ENCODE peak calls at places on chromosomes 2 and 18, in six cellular contexts. Q is PC-3, O is fibroblast of lung, U is A673, L is MM.1S, H is keratinocyte. F is an unnamed sample.

GRCh38 chr2:48430528-48430927 is 99.4 kb upstream of the STON1 start:
- DNase-seq in H (no peak), O (no peak), L (no peak), U (no peak), Q (no peak), F (no peak)

GRCh38 chr2:119638891-119639539 is 40.0 kb upstream of the TMEM177 start:
- DNase-seq in Q (no peak), U (no peak), O (peak; percentile 75), H (no peak), L (no peak), F (no peak)

GRCh38 chr2:27442981-27443323 is 771 bp downstream of the KRTCAP3 start:
- DNase-seq in L (no peak), Q (no peak), O (no peak), H (no peak), U (no peak), F (no peak)

GRCh38 chr2:241112592-241112991 is 10.5 kb upstream of the MTERF4 start:
- DNase-seq in H (no peak), L (no peak), U (no peak), O (no peak), Q (no peak), F (peak; percentile 82)

GRCh38 chr2:15731889-15732271 is 140.2 kb downstream of the DDX1 start:
- DNase-seq in H (no peak), L (no peak), O (no peak), Q (no peak), U (no peak), F (no peak)

GRCh38 chr2:2769481-2770431 is 438.7 kb upstream of the MYT1L start:
- DNase-seq in L (no peak), Q (no peak), O (no peak), U (peak; percentile 24), H (peak; percentile 13), F (no peak)

GRCh38 chr2:220198911-220199310 is 571.5 kb downstream of the SLC4A3 start:
- DNase-seq in H (peak; percentile 57), L (no peak), O (peak; percentile 93), U (peak; percentile 83), Q (peak; percentile 83), F (no peak)

GRCh38 chr18:26547302-26548143 is 830 bp downstream of the KCTD1 start:
- DNase-seq in O (peak; percentile 84), L (no peak), H (no peak), U (peak; percentile 78), Q (no peak), F (no peak)

GRCh38 chr2:185393091-185393490 is 345.5 kb upstream of the FSIP2 start:
- DNase-seq in H (no peak), O (no peak), U (no peak), L (no peak), Q (no peak), F (no peak)

GRCh38 chr2:45342-46130 is 769 bp downstream of the FAM110C start:
- DNase-seq in L (no peak), U (no peak), O (no peak), H (no peak), Q (peak; percentile 24), F (no peak)

GRCh38 chr2:23532311-23533013 is 147.5 kb downstream of the KLHL29 start:
- DNase-seq in Q (no peak), H (no peak), U (peak; percentile 64), O (no peak), L (no peak), F (peak; percentile 4)

GRCh38 chr2:16664052-16664731 is 1.4 kb downstream of the CYRIA start:
- DNase-seq in U (peak; percentile 88), Q (no peak), O (peak; percentile 94), H (no peak), L (no peak), F (no peak)

GRCh38 chr18:71028285-71028762 is 739.5 kb downstream of the SOCS6 start:
- DNase-seq in H (no peak), L (no peak), U (peak; percentile 76), Q (peak; percentile 23), O (no peak), F (no peak)

GRCh38 chr2:50879457-50879856 is 152.5 kb downstream of the NRXN1 start:
- DNase-seq in U (no peak), Q (no peak), L (peak; percentile 74), H (no peak), O (no peak), F (no peak)

GRCh38 chr2:193332938-193333337 is 1138.2 kb upstream of the TMEFF2 start:
- DNase-seq in L (no peak), U (peak; percentile 22), O (no peak), Q (peak; percentile 25), H (no peak), F (no peak)

DNA sequence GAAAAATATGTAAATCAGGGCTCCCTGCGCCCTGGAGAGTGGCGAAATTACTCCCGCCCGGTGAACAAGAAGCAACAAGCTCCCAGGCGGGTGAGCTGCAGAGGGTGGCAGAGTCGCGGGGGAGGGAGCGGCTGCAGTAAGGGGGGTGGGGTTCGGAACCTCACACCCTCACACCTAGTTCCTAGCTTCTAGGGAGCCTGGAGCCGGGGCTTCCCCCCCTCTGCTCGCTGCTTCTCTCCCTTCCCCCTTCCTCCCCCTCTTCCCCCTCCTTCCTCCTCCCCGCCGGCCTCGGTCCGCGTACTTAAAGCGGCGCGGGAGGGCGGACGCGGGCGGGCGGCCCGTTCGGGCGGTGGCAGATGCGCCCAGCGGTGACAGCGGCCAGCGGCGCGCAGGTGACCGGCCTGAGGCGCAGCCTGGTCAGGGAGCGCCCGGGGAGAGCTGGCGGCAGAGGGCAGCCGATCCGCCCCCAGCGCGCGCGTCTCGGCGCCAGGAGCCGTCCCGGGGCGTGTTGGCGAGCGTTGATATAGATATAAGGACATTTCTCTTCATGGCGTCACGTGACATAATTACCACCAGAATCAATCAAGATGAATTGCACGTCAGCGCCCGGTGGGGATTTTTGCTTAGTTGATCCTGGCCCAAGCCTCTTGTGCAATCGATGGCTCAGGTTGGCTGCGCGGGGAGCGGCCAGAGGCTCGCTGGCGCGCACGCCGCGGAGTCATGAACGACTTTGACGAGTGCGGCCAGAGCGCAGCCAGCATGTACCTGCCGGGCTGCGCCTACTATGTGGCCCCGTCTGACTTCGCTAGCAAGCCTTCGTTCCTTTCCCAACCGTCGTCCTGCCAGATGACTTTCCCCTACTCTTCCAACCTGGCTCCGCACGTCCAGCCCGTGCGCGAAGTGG is at the start of gene HOXD11:
- DNase-seq in H (no peak), O (no peak), L (no peak), Q (no peak), U (peak; percentile 94), F (no peak)
- TF ChIP-seq EZH2 in H (peak; percentile 98), O (peak; percentile 99), L (no peak), Q (no peak), U (no peak), F (no peak)

GRCh38 chr2:143140864-143141637 is 11.8 kb downstream of the ARHGAP15 start:
- DNase-seq in O (no peak), L (no peak), Q (no peak), U (no peak), H (no peak), F (peak; percentile 71)

GRCh38 chr2:143145056-143145455 is 15.8 kb downstream of the ARHGAP15 start:
- DNase-seq in O (no peak), L (no peak), Q (no peak), U (no peak), H (no peak), F (no peak)

DNA sequence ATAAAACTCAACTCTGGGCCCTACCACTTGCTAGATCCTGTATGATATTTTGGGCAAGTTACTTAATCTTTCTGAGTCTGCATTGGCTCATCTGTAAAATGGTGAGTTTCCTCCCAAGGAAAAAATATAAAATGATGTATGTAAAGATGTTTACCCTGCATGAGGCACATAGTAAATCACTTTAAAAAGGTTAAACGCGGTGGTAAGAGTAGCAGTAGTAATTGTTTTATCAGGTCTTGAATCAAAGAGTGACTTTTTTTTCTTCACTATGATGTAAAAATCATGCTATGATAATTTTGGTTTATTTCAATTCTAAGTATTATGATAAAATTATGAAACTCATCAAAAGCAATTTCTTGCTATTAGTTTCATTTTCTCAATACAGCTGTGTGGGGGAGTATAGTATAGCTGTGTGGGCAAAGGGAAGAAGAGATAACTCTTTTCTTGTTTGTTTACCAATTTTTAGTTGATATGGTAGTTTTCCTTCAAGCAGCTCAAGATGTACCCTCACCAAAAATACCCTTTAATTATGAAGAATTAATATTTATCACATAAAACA is 10.7 kb downstream of the ARHGAP15 start:
- DNase-seq in Q (no peak), H (no peak), O (no peak), U (no peak), L (no peak), F (no peak)
- TF ChIP-seq EZH2 in Q (no peak), H (no peak), O (no peak), U (no peak), L (no peak), F (no peak)

GRCh38 chr2:72148975-72149555 is 1.4 kb upstream of the CYP26B1 start:
- DNase-seq in U (no peak), Q (peak; percentile 40), L (peak; percentile 58), O (peak; percentile 24), H (no peak), F (no peak)

GRCh38 chr2:72147303-72147970 is at the start of gene CYP26B1:
- DNase-seq in H (no peak), L (no peak), U (peak; percentile 43), O (no peak), Q (no peak), F (no peak)

GRCh38 chr2:72146357-72147302 is 1.0 kb downstream of the CYP26B1 start:
- DNase-seq in L (no peak), O (no peak), U (no peak), Q (no peak), H (no peak), F (no peak)

GRCh38 chr2:72148391-72148974 is 821 bp upstream of the CYP26B1 start:
- DNase-seq in U (peak; percentile 49), Q (no peak), O (no peak), H (no peak), L (peak; percentile 28), F (no peak)

DNA sequence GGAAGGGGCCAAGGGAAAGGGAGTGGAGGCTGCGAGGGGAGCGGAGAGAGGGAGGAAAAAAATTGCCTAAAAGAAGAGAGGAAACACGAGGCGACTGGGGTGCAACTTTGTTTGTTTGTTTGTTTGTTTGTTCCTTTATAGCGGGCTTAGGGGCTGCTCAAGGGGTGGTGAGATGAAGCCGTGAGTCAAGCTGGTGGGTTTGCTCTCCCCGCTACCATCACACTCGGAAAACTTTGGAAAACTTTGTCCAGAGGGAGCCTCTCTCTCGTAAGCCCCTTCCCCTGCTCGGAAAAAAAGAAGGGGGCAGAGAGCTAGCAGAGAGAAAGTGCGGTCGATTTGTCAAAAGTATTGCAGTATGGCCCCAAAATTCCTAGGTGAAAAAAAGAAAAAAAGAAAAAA is 308 bp upstream of the CYP26B1 start:
- DNase-seq in Q (no peak), U (no peak), O (no peak), L (no peak), H (no peak), F (no peak)
- TF ChIP-seq EZH2 in Q (peak; percentile 41), U (no peak), O (peak; percentile 87), L (no peak), H (peak; percentile 90), F (peak; percentile 77)

DNA sequence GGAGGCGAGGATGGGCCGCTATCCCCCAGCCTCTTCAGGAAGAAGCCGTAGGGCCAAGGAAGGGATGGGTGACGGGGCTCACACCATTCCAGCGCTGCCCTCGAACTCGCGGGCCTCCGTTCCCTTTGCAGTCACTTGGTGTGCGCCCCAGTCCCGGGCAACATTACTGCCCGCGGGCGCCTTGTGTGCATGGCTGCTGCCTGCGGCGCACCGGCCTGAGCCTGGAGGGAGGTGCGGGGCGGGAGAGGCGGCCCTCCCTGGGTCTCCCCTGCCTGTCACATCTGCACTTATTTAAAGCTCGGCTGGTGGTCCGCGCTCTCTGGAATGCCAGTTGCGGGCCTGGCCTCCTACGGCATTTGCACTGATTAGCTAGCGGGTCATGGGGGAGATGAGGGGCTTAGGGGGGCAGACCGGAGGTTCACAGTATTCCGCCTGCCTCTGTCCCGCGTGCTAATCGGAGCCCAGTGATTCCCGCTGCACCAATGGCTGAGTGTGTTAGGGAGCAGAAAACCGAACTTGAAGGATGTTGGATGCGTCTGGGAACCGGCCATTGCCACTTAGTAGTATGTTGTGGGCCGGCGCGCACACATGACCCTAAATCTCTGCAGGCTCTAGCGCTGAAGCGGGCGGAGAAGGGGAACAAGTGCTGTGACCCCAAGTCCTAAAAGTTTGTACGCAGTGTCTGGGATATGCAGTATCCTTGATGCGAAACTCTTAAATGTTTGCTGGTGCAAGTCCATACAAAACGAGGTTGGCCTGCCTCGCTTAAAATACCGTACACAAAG is 161.1 kb upstream of the SIX2 start:
- DNase-seq in H (no peak), L (no peak), U (no peak), Q (no peak), O (no peak), F (no peak)
- TF ChIP-seq EZH2 in H (no peak), L (no peak), U (peak; percentile 68), Q (no peak), O (peak; percentile 12), F (no peak)

F was measured in GM12878.